ENCODE peak calls at places on chromosome 5, in four cellular contexts. One of them, this sample, is unnamed.

GRCh38 chr5:156479864-156480263 is 152.9 kb downstream of the SGCD start:
- DNase-seq in spleen: no peak
- DNase-seq in H9: no peak
- DNase-seq in cardiac muscle cell: no peak
- DNase-seq in this sample: no peak

GRCh38 chr5:126988021-126988569 is 42.3 kb downstream of the MARCHF3 start:
- DNase-seq in spleen: no peak
- DNase-seq in H9: no peak
- DNase-seq in cardiac muscle cell: no peak
- DNase-seq in this sample: no peak

GRCh38 chr5:138149530-138149929 is 10.3 kb upstream of the NME5 start:
- DNase-seq in spleen: no peak
- DNase-seq in H9: peak; percentile 37
- DNase-seq in cardiac muscle cell: no peak
- DNase-seq in this sample: no peak

GRCh38 chr5:102139029-102139428 is 157.1 kb downstream of the SLCO4C1 start:
- DNase-seq in spleen: no peak
- DNase-seq in H9: no peak
- DNase-seq in cardiac muscle cell: no peak
- DNase-seq in this sample: no peak

GRCh38 chr5:61881821-61882220 is 424.2 kb upstream of the KIF2A start:
- DNase-seq in spleen: no peak
- DNase-seq in H9: no peak
- DNase-seq in cardiac muscle cell: no peak
- DNase-seq in this sample: no peak

GRCh38 chr5:57366744-57367143 is 115.9 kb downstream of the ACTBL2 start:
- DNase-seq in spleen: no peak
- DNase-seq in H9: no peak
- DNase-seq in cardiac muscle cell: no peak
- DNase-seq in this sample: no peak

GRCh38 chr5:106121972-106122605 is 1548.6 kb downstream of the EFNA5 start:
- DNase-seq in spleen: no peak
- DNase-seq in H9: peak; percentile 71
- DNase-seq in cardiac muscle cell: peak; percentile 42
- DNase-seq in this sample: no peak

GRCh38 chr5:179780343-179780742 is 13.4 kb upstream of the LTC4S start:
- DNase-seq in spleen: peak; percentile 76
- DNase-seq in H9: no peak
- DNase-seq in cardiac muscle cell: no peak
- DNase-seq in this sample: no peak

GRCh38 chr5:59770953-59771352 is 122.6 kb downstream of the PDE4D start:
- DNase-seq in spleen: no peak
- DNase-seq in H9: no peak
- DNase-seq in cardiac muscle cell: no peak
- DNase-seq in this sample: no peak

GRCh38 chr5:58885265-58885664 is 302.4 kb downstream of the RAB3C start:
- DNase-seq in spleen: no peak
- DNase-seq in H9: no peak
- DNase-seq in cardiac muscle cell: no peak
- DNase-seq in this sample: no peak

GRCh38 chr5:119726544-119726943 is 97.2 kb downstream of the FAM170A start:
- DNase-seq in spleen: no peak
- DNase-seq in H9: no peak
- DNase-seq in cardiac muscle cell: no peak
- DNase-seq in this sample: no peak

GRCh38 chr5:81305783-81306182 is 4.4 kb downstream of the ZCCHC9 start:
- DNase-seq in spleen: no peak
- DNase-seq in H9: no peak
- DNase-seq in cardiac muscle cell: no peak
- DNase-seq in this sample: no peak

GRCh38 chr5:81297531-81297930 is 3.9 kb upstream of the ZCCHC9 start:
- DNase-seq in spleen: no peak
- DNase-seq in H9: no peak
- DNase-seq in cardiac muscle cell: no peak
- DNase-seq in this sample: no peak

GRCh38 chr5:81303563-81303962 is 2.2 kb downstream of the ZCCHC9 start:
- DNase-seq in spleen: no peak
- DNase-seq in H9: no peak
- DNase-seq in cardiac muscle cell: no peak
- DNase-seq in this sample: no peak

GRCh38 chr5:81301221-81302015 is at the start of gene ZCCHC9:
- DNase-seq in spleen: peak; percentile 98
- DNase-seq in H9: peak; percentile 95
- DNase-seq in cardiac muscle cell: peak; percentile 98
- DNase-seq in this sample: peak; percentile 87

DNA sequence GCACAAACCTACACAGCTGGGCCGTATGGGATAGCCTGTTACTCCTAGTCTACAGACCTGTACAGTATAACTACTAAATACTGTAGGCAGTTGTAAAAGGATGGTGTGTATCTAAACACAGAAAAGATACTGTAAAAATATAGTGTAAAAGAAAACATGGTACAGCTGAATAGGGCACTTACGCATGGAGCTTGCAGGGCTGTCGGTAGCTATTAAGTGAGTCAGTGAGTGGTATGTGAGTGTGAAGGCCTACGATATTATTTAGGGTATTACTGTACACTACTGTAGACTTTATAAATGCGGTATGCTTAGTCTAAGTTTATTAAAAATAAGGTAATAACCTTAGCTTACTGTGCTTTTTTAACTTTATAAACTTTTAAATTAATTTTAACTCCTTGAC is 1.2 kb downstream of the ZCCHC9 start:
- DNase-seq in spleen: no peak
- DNase-seq in H9: no peak
- DNase-seq in cardiac muscle cell: no peak
- DNase-seq in this sample: no peak
- H3K4me1 ChIP-seq in spleen: peaks cover 27% of the 10 kb centered on the region
- H3K4me1 ChIP-seq in H9: peaks cover 2% of the 10 kb centered on the region
- H3K4me1 ChIP-seq in cardiac muscle cell: peaks cover 11% of the 10 kb centered on the region
- H3K4me1 ChIP-seq in this sample: peaks cover 9% of the 10 kb centered on the region

DNA sequence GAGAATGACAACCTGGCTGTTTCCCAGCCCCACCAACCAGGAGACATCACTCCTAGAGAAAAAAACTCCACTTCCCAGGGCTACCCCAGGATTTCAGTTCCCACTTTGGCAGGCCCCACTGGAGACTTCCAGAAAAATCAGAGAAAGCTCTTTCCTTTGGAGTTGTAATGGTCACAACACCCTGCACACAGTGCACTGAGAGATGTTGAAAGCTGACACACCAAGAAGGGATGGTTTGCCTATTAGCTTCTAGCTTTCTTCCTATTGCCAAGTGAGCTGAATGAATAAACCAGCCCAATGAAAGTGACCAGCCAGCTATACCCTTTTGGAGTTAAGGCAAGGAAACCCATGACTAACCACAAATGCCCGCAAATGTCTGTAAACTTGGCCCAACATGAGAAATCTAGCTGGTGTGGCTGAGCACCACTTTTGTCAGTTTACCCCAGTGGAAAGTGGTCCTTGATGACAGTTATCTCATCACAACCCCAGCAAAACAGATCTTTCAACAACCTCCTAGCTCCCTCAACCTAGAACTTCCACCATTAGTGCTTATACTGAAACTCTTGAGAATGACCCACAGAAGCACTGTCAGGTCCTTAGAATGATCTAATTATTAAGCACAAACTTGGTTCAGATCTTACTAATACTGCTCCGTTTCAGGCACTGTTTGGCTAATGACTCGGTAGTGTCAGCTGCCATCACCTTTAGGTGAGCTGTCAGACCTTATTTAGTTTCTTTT is 11.3 kb downstream of the IRF1 start:
- DNase-seq in spleen: peak; percentile 22
- DNase-seq in H9: no peak
- DNase-seq in cardiac muscle cell: no peak
- DNase-seq in this sample: no peak
- H3K4me1 ChIP-seq in spleen: peaks cover 37% of the 10 kb centered on the region
- H3K4me1 ChIP-seq in H9: peaks cover 2% of the 10 kb centered on the region
- H3K4me1 ChIP-seq in cardiac muscle cell: peaks cover 6% of the 10 kb centered on the region
- H3K4me1 ChIP-seq in this sample: no peaks in the 10 kb centered on the region

DNA sequence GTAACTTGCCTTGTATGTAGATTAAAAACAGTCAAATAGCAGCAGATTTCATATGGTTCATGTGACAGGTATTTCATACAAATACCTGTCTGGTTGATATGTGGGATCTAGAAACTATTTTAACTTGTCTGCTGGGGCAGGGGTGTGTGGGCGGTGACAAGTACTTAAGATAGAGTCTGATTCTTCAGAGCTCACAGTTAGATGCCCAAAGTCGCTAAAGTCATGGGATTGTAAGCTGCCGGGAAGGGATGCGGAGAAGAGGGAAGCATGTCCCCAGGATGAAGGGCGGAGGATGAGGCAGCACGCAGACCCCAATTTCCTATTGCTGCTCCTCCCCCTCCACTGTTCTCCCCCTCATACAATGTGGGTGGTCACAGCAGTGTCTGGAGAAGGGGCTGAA is 13.3 kb downstream of the ANXA6 start:
- DNase-seq in spleen: no peak
- DNase-seq in H9: no peak
- DNase-seq in cardiac muscle cell: no peak
- DNase-seq in this sample: no peak
- H3K4me1 ChIP-seq in spleen: peaks cover 50% of the 10 kb centered on the region
- H3K4me1 ChIP-seq in H9: peaks cover 5% of the 10 kb centered on the region
- H3K4me1 ChIP-seq in cardiac muscle cell: peaks cover 57% of the 10 kb centered on the region
- H3K4me1 ChIP-seq in this sample: no peaks in the 10 kb centered on the region

GRCh38 chr5:17185776-17186175 is 31.7 kb upstream of the BASP1 start:
- DNase-seq in spleen: no peak
- DNase-seq in H9: no peak
- DNase-seq in cardiac muscle cell: no peak
- DNase-seq in this sample: no peak
- H3K4me1 ChIP-seq in spleen: peaks cover 11% of the 10 kb centered on the region
- H3K4me1 ChIP-seq in H9: peaks cover 1% of the 10 kb centered on the region
- H3K4me1 ChIP-seq in cardiac muscle cell: peaks cover 10% of the 10 kb centered on the region
- H3K4me1 ChIP-seq in this sample: peaks cover 21% of the 10 kb centered on the region

DNA sequence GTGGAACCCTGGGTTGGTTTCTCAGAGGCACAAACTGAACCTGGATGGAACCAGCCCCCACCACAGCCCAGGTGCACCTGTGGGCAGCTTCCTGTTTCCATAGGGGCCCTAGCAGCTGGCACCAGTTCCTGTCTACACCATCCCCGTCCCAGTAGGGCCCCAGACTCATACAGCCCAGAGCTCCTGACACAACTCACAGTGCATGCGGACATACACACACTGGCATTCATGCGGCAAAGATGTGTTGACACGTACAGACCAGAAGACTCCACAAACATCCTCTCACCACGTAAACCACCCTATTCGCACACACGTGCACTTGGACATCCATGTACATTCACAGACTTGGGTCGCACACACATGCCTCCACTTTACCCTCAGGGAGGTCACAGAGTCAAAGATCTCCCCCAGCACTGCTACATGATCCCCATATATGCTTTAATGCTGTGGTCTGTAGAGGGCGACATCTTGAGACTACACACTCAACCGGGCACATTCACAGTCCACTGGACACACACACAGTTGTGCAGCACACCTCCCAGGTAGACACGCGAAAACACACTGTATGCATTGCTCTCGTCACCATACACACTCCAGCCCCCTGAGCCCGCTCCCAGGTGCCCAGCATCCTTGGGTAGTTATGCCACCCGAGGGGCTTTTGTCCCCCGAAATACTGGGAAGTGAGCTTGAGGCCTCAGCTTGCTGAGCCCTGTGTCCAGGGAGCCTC is 22.4 kb downstream of the CXXC5 start:
- DNase-seq in spleen: peak; percentile 91
- DNase-seq in H9: no peak
- DNase-seq in cardiac muscle cell: no peak
- DNase-seq in this sample: no peak
- H3K4me1 ChIP-seq in spleen: peaks cover 86% of the 10 kb centered on the region
- H3K4me1 ChIP-seq in H9: peaks cover 15% of the 10 kb centered on the region
- H3K4me1 ChIP-seq in cardiac muscle cell: peaks cover 47% of the 10 kb centered on the region
- H3K4me1 ChIP-seq in this sample: peaks cover 18% of the 10 kb centered on the region